ENCODE peak calls at places on chromosomes 5 and 9, in five cellular contexts. One of them, this sample, is unnamed.

GRCh38 chr5:135606431-135606830 is 27.6 kb upstream of the CXCL14 start:
- DNase-seq in transverse colon: no peak
- DNase-seq in A549: no peak
- DNase-seq in left lung: no peak
- DNase-seq in Peyer's patch: no peak
- DNase-seq in this sample: no peak

GRCh38 chr5:171308453-171309275 is at the start of gene TLX3:
- DNase-seq in transverse colon: no peak
- DNase-seq in A549: no peak
- DNase-seq in left lung: no peak
- DNase-seq in Peyer's patch: no peak
- DNase-seq in this sample: no peak

GRCh38 chr5:175809531-175810121 is 61.8 kb upstream of the CPLX2 start:
- DNase-seq in transverse colon: no peak
- DNase-seq in A549: peak; percentile 84
- DNase-seq in left lung: no peak
- DNase-seq in Peyer's patch: no peak
- DNase-seq in this sample: peak; percentile 86

GRCh38 chr9:134993996-134994720 is 76.4 kb upstream of the FCN1 start:
- DNase-seq in transverse colon: no peak
- DNase-seq in A549: no peak
- DNase-seq in left lung: peak; percentile 9
- DNase-seq in Peyer's patch: no peak
- DNase-seq in this sample: no peak

GRCh38 chr5:152142845-152143469 is 218.3 kb upstream of the GLRA1 start:
- DNase-seq in transverse colon: peak; percentile 35
- DNase-seq in A549: peak; percentile 45
- DNase-seq in left lung: peak; percentile 46
- DNase-seq in Peyer's patch: peak; percentile 29
- DNase-seq in this sample: peak; percentile 5

GRCh38 chr5:144566747-144567415 is 396.2 kb downstream of the KCTD16 start:
- DNase-seq in transverse colon: no peak
- DNase-seq in A549: no peak
- DNase-seq in left lung: no peak
- DNase-seq in Peyer's patch: no peak
- DNase-seq in this sample: peak; percentile 65

GRCh38 chr5:56269216-56269927 is 36.2 kb upstream of the ANKRD55 start:
- DNase-seq in transverse colon: no peak
- DNase-seq in A549: peak; percentile 46
- DNase-seq in left lung: no peak
- DNase-seq in Peyer's patch: no peak
- DNase-seq in this sample: peak; percentile 48

GRCh38 chr9:114616684-114617520 is 5.8 kb downstream of the TMEM268 start:
- DNase-seq in transverse colon: peak; percentile 83
- DNase-seq in A549: no peak
- DNase-seq in left lung: peak; percentile 86
- DNase-seq in Peyer's patch: peak; percentile 92
- DNase-seq in this sample: no peak

GRCh38 chr5:100643473-100643872 is 108.3 kb downstream of the FAM174A start:
- DNase-seq in transverse colon: no peak
- DNase-seq in A549: no peak
- DNase-seq in left lung: no peak
- DNase-seq in Peyer's patch: no peak
- DNase-seq in this sample: no peak

GRCh38 chr9:20236676-20237075 is 385.6 kb downstream of the MLLT3 start:
- DNase-seq in transverse colon: no peak
- DNase-seq in A549: no peak
- DNase-seq in left lung: no peak
- DNase-seq in Peyer's patch: no peak
- DNase-seq in this sample: no peak

GRCh38 chr5:662751-663435 is 30.3 kb downstream of the TPPP start:
- DNase-seq in transverse colon: no peak
- DNase-seq in A549: no peak
- DNase-seq in left lung: peak; percentile 25
- DNase-seq in Peyer's patch: no peak
- DNase-seq in this sample: no peak

GRCh38 chr5:106875591-106876297 is 795.0 kb downstream of the EFNA5 start:
- DNase-seq in transverse colon: no peak
- DNase-seq in A549: peak; percentile 6
- DNase-seq in left lung: no peak
- DNase-seq in Peyer's patch: no peak
- DNase-seq in this sample: no peak

GRCh38 chr5:150442699-150443080 is 6.8 kb downstream of the RPS14 start:
- DNase-seq in transverse colon: no peak
- DNase-seq in A549: no peak
- DNase-seq in left lung: no peak
- DNase-seq in Peyer's patch: no peak
- DNase-seq in this sample: peak; percentile 48

GRCh38 chr5:150441813-150442698 is 7.5 kb downstream of the RPS14 start:
- DNase-seq in transverse colon: no peak
- DNase-seq in A549: no peak
- DNase-seq in left lung: no peak
- DNase-seq in Peyer's patch: no peak
- DNase-seq in this sample: no peak

GRCh38 chr5:150436141-150436680 is 13.3 kb downstream of the RPS14 start:
- DNase-seq in transverse colon: peak; percentile 94
- DNase-seq in A549: peak; percentile 95
- DNase-seq in left lung: peak; percentile 88
- DNase-seq in Peyer's patch: peak; percentile 99
- DNase-seq in this sample: peak; percentile 94

GRCh38 chr5:150440948-150441812 is 8.4 kb downstream of the RPS14 start:
- DNase-seq in transverse colon: no peak
- DNase-seq in A549: no peak
- DNase-seq in left lung: no peak
- DNase-seq in Peyer's patch: no peak
- DNase-seq in this sample: no peak

GRCh38 chr5:150438873-150439546 is 10.5 kb downstream of the RPS14 start:
- DNase-seq in transverse colon: no peak
- DNase-seq in A549: peak; percentile 83
- DNase-seq in left lung: no peak
- DNase-seq in Peyer's patch: no peak
- DNase-seq in this sample: no peak
- TF ChIP-seq CTCF in transverse colon: peak; percentile 46
- TF ChIP-seq CTCF in A549: peak; percentile 49
- TF ChIP-seq CTCF in left lung: peak; percentile 41
- TF ChIP-seq CTCF in Peyer's patch: peak; percentile 34
- TF ChIP-seq CTCF in this sample: peak; percentile 60

GRCh38 chr5:51278458-51279049 is 104.7 kb upstream of the ISL1 start:
- DNase-seq in transverse colon: no peak
- DNase-seq in A549: no peak
- DNase-seq in left lung: no peak
- DNase-seq in Peyer's patch: no peak
- DNase-seq in this sample: no peak
- H3K4me3 ChIP-seq in transverse colon: no peak overlapping the region
- H3K4me3 ChIP-seq in A549: no peak overlapping the region
- H3K4me3 ChIP-seq in left lung: no peak overlapping the region
- H3K4me3 ChIP-seq in Peyer's patch: no peak overlapping the region
- H3K4me3 ChIP-seq in this sample: no peak overlapping the region

DNA sequence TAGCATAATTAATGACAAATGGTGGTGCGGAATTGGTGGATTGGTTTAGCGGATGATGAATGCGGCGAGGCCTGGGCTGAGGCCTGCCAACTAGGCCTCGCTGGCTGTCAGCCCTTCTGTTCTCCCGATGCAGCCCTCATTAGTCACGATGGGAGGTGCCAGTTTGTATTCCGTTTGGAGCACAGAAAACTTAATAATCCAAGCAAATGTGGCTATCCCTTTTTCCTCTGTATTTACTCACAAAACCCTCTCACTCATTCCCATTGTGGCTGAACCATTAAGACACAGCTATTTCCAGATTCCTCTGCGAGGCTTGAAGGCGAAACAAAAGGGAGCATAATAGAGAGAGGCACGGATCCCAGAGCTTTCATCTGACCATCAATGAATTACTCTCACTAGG is 114.3 kb downstream of the MVB12B start:
- DNase-seq in transverse colon: no peak
- DNase-seq in A549: no peak
- DNase-seq in left lung: no peak
- DNase-seq in Peyer's patch: no peak
- DNase-seq in this sample: peak; percentile 88
- TF ChIP-seq CTCF in transverse colon: no peak
- TF ChIP-seq CTCF in A549: no peak
- TF ChIP-seq CTCF in left lung: no peak
- TF ChIP-seq CTCF in Peyer's patch: no peak
- TF ChIP-seq CTCF in this sample: no peak

GRCh38 chr5:33933723-33934544 is 2.3 kb upstream of the RXFP3 start:
- DNase-seq in transverse colon: no peak
- DNase-seq in A549: no peak
- DNase-seq in left lung: no peak
- DNase-seq in Peyer's patch: no peak
- DNase-seq in this sample: peak; percentile 59

GRCh38 chr5:33936381-33937016 is at the start of gene RXFP3:
- DNase-seq in transverse colon: no peak
- DNase-seq in A549: no peak
- DNase-seq in left lung: no peak
- DNase-seq in Peyer's patch: no peak
- DNase-seq in this sample: peak; percentile 71

GRCh38 chr5:33937700-33938506 is 1.7 kb downstream of the RXFP3 start:
- DNase-seq in transverse colon: no peak
- DNase-seq in A549: no peak
- DNase-seq in left lung: no peak
- DNase-seq in Peyer's patch: no peak
- DNase-seq in this sample: peak; percentile 16

GRCh38 chr5:33937017-33937699 is 972 bp downstream of the RXFP3 start:
- DNase-seq in transverse colon: no peak
- DNase-seq in A549: no peak
- DNase-seq in left lung: no peak
- DNase-seq in Peyer's patch: no peak
- DNase-seq in this sample: peak; percentile 13

GRCh38 chr5:33936004-33936380 is 194 bp upstream of the RXFP3 start:
- DNase-seq in transverse colon: peak; percentile 15
- DNase-seq in A549: peak; percentile 12
- DNase-seq in left lung: peak; percentile 46
- DNase-seq in Peyer's patch: no peak
- DNase-seq in this sample: peak; percentile 47
- H3K4me3 ChIP-seq in transverse colon: no peak overlapping the region
- H3K4me3 ChIP-seq in A549: no peak overlapping the region
- H3K4me3 ChIP-seq in left lung: peak overlapping the region; percentile 4
- H3K4me3 ChIP-seq in Peyer's patch: no peak overlapping the region
- H3K4me3 ChIP-seq in this sample: peak overlapping the region; percentile 58

GRCh38 chr5:78984611-78985406 is at the start of gene ARSB:
- DNase-seq in transverse colon: peak; percentile 91
- DNase-seq in A549: peak; percentile 92
- DNase-seq in left lung: peak; percentile 89
- DNase-seq in Peyer's patch: peak; percentile 86
- DNase-seq in this sample: peak; percentile 73

GRCh38 chr5:78985407-78986223 is 505 bp upstream of the ARSB start:
- DNase-seq in transverse colon: peak; percentile 45
- DNase-seq in A549: peak; percentile 30
- DNase-seq in left lung: peak; percentile 49
- DNase-seq in Peyer's patch: peak; percentile 66
- DNase-seq in this sample: peak; percentile 36

GRCh38 chr5:78979899-78980298 is 5.2 kb downstream of the ARSB start:
- DNase-seq in transverse colon: no peak
- DNase-seq in A549: no peak
- DNase-seq in left lung: no peak
- DNase-seq in Peyer's patch: no peak
- DNase-seq in this sample: no peak

GRCh38 chr5:78983601-78984000 is 1.5 kb downstream of the ARSB start:
- DNase-seq in transverse colon: no peak
- DNase-seq in A549: no peak
- DNase-seq in left lung: no peak
- DNase-seq in Peyer's patch: no peak
- DNase-seq in this sample: no peak

GRCh38 chr5:78984020-78984610 is 995 bp downstream of the ARSB start:
- DNase-seq in transverse colon: no peak
- DNase-seq in A549: no peak
- DNase-seq in left lung: no peak
- DNase-seq in Peyer's patch: no peak
- DNase-seq in this sample: no peak
- TF ChIP-seq CTCF in transverse colon: no peak
- TF ChIP-seq CTCF in A549: no peak
- TF ChIP-seq CTCF in left lung: peak; percentile 18
- TF ChIP-seq CTCF in Peyer's patch: no peak
- TF ChIP-seq CTCF in this sample: no peak

GRCh38 chr9:121125590-121125989 is 50.8 kb downstream of the CNTRL start:
- DNase-seq in transverse colon: no peak
- DNase-seq in A549: no peak
- DNase-seq in left lung: no peak
- DNase-seq in Peyer's patch: no peak
- DNase-seq in this sample: no peak
- H3K4me3 ChIP-seq in transverse colon: no peak overlapping the region
- H3K4me3 ChIP-seq in A549: no peak overlapping the region
- H3K4me3 ChIP-seq in left lung: no peak overlapping the region
- H3K4me3 ChIP-seq in Peyer's patch: no peak overlapping the region
- H3K4me3 ChIP-seq in this sample: no peak overlapping the region

This sample was measured in foreskin fibroblast.